ENCODE peak calls at places on chromosomes 2 and 18, in seven cellular contexts. Y is CD8-positive, alpha-beta memory T cell; P is KG1; C is AG20443; M is NCI-H774; Q is NCI-H69; H is A549. I is an unnamed sample.

GRCh38 chr2:15941970-15942710 is 1.8 kb downstream of the MYCN start:
- DNase-seq in P (peak), H (no peak), Q (peak), Y (no peak), C (peak), M (no peak), I (peak)

GRCh38 chr2:224036731-224037376 is 2.2 kb downstream of the SERPINE2 start:
- DNase-seq in M (no peak), Q (no peak), C (no peak), H (no peak), P (no peak), Y (no peak), I (no peak)

GRCh38 chr2:239670463-239671120 is 269.8 kb upstream of the HDAC4 start:
- DNase-seq in P (no peak), Q (no peak), C (no peak), Y (no peak), M (no peak), H (no peak), I (no peak)

GRCh38 chr2:238225911-238226697 is 13.7 kb downstream of the HES6 start:
- DNase-seq in H (no peak), C (no peak), M (no peak), Q (no peak), P (no peak), Y (no peak), I (no peak)

GRCh38 chr18:75531212-75531850 is 103.8 kb upstream of the SMIM21 start:
- DNase-seq in P (no peak), Q (no peak), H (no peak), Y (no peak), M (no peak), C (no peak), I (no peak)

GRCh38 chr18:34901299-34901698 is 139.9 kb upstream of the MAPRE2 start:
- DNase-seq in Y (no peak), M (no peak), P (no peak), Q (peak), C (peak), H (peak), I (no peak)

GRCh38 chr2:159226059-159226461 is 60.4 kb downstream of the WDSUB1 start:
- DNase-seq in Y (no peak), M (no peak), Q (peak), P (peak), H (peak), C (peak), I (no peak)

GRCh38 chr18:74402806-74403433 is 54.2 kb downstream of the DIPK1C start:
- DNase-seq in Y (no peak), P (no peak), Q (no peak), M (no peak), C (no peak), H (no peak), I (no peak)

GRCh38 chr18:36572135-36572856 is 256.5 kb downstream of the TPGS2 start:
- DNase-seq in Q (peak), Y (no peak), H (peak), P (peak), M (no peak), C (peak), I (no peak)

GRCh38 chr2:204544961-204545860 is at the start of gene PARD3B:
- DNase-seq in Y (no peak), Q (peak), M (peak), H (peak), C (peak), P (no peak), I (peak)

GRCh38 chr2:102103992-102104871 is 38.3 kb upstream of the IL1R1 start:
- DNase-seq in Q (no peak), P (peak), H (peak), Y (no peak), M (no peak), C (peak), I (no peak)

GRCh38 chr2:140158259-140158658 is 1378.1 kb upstream of the NXPH2 start:
- DNase-seq in P (no peak), C (no peak), Y (no peak), Q (no peak), M (no peak), H (no peak), I (no peak)

GRCh38 chr18:73835656-73836055 is 312.0 kb downstream of the FBXO15 start:
- DNase-seq in Q (no peak), P (no peak), C (no peak), Y (no peak), H (no peak), M (no peak), I (no peak)

GRCh38 chr18:50509012-50509411 is 50.9 kb upstream of the MAPK4 start:
- DNase-seq in M (no peak), C (no peak), Y (no peak), Q (no peak), P (no peak), H (no peak), I (no peak)

GRCh38 chr2:49686291-49686690 is 532.0 kb upstream of the FSHR start:
- DNase-seq in C (no peak), M (no peak), H (no peak), P (no peak), Y (no peak), Q (peak), I (no peak)

GRCh38 chr2:26590439-26590838 is 50.7 kb downstream of the CIB4 start:
- DNase-seq in M (no peak), Q (peak), Y (no peak), C (no peak), P (no peak), H (no peak), I (no peak)

GRCh38 chr2:70672990-70673647 is 94.9 kb downstream of the ADD2 start:
- DNase-seq in C (no peak), H (no peak), P (no peak), Q (peak), M (no peak), Y (no peak), I (no peak)

GRCh38 chr2:205633994-205634393 is 48.3 kb upstream of the NRP2 start:
- DNase-seq in M (no peak), H (no peak), C (peak), Q (no peak), Y (no peak), P (no peak), I (no peak)

GRCh38 chr18:54775686-54776085 is 52.6 kb upstream of the RAB27B start:
- DNase-seq in H (peak), M (no peak), Y (no peak), Q (no peak), P (no peak), C (peak), I (no peak)

GRCh38 chr2:198375073-198375430 is 570.7 kb downstream of the PLCL1 start:
- DNase-seq in C (no peak), Y (no peak), H (no peak), Q (peak), P (no peak), M (no peak), I (no peak)

GRCh38 chr2:55120634-55121359 is 70.5 kb upstream of the RTN4 start:
- DNase-seq in Q (peak), M (no peak), H (no peak), Y (no peak), C (peak), P (peak), I (no peak)

GRCh38 chr18:10228380-10228779 is 226.1 kb upstream of the APCDD1 start:
- DNase-seq in C (no peak), Q (peak), Y (no peak), M (no peak), H (no peak), P (no peak), I (no peak)

GRCh38 chr2:199160677-199161465 is 296.9 kb downstream of the SATB2 start:
- DNase-seq in Q (no peak), Y (no peak), C (peak), M (no peak), P (no peak), H (peak), I (no peak)

GRCh38 chr2:199404841-199405240 is 52.9 kb downstream of the SATB2 start:
- DNase-seq in C (peak), Y (no peak), P (no peak), H (no peak), Q (no peak), M (no peak), I (no peak)

GRCh38 chr2:191296083-191297006 is 51.1 kb downstream of the MYO1B start:
- DNase-seq in H (no peak), Q (no peak), Y (no peak), P (no peak), M (no peak), C (peak), I (no peak)

GRCh38 chr2:100733344-100734187 is 86.4 kb upstream of the NPAS2 start:
- DNase-seq in M (no peak), H (peak), C (peak), Q (no peak), Y (no peak), P (no peak), I (no peak)

GRCh38 chr2:225895126-225895525 is 495.6 kb downstream of the NYAP2 start:
- DNase-seq in C (no peak), Y (no peak), M (no peak), Q (no peak), P (no peak), H (peak), I (no peak)

GRCh38 chr2:218727502-218728165 is 17.0 kb downstream of the TTLL4 start:
- DNase-seq in H (peak), Q (peak), M (no peak), Y (no peak), P (no peak), C (no peak), I (no peak)

GRCh38 chr2:67036446-67036845 is 360.7 kb upstream of the ETAA1 start:
- DNase-seq in Q (peak), H (no peak), C (no peak), Y (no peak), M (no peak), P (no peak), I (no peak)

GRCh38 chr2:142857247-142858154 is 20.0 kb upstream of the KYNU start:
- DNase-seq in Y (no peak), Q (no peak), P (no peak), C (peak), H (no peak), M (no peak), I (no peak)

GRCh38 chr2:182668671-182669070 is 47.4 kb upstream of the DNAJC10 start:
- DNase-seq in C (no peak), Y (no peak), H (no peak), P (no peak), M (peak), Q (peak), I (no peak)

GRCh38 chr2:195500878-195501277 is 156.1 kb upstream of the SLC39A10 start:
- DNase-seq in H (no peak), P (no peak), Q (peak), C (no peak), Y (no peak), M (no peak), I (no peak)

GRCh38 chr2:221455214-221455613 is 116.9 kb downstream of the EPHA4 start:
- DNase-seq in Y (no peak), M (no peak), C (no peak), H (no peak), P (no peak), Q (no peak), I (no peak)

GRCh38 chr2:231110551-231110950 is 14.3 kb downstream of the HTR2B start:
- DNase-seq in C (peak), P (no peak), Q (no peak), M (no peak), H (no peak), Y (no peak), I (no peak)

I was measured in GM12891.